ENCODE peak calls at places on chromosomes 4 and X, in four cellular contexts. One of them, this sample, is unnamed.

GRCh38 chr4:140857111-140857510 is 100.9 kb upstream of the TBC1D9 start:
- DNase-seq in stomach: no peak
- DNase-seq in left lung: no peak
- DNase-seq in GM23338: no peak
- DNase-seq in this sample: no peak

GRCh38 chr4:83389037-83389755 is 54.5 kb upstream of the HPSE start:
- DNase-seq in stomach: no peak
- DNase-seq in left lung: no peak
- DNase-seq in GM23338: no peak
- DNase-seq in this sample: no peak

GRCh38 chr4:41375561-41375960 is 118.8 kb downstream of the UCHL1 start:
- DNase-seq in stomach: peak
- DNase-seq in left lung: no peak
- DNase-seq in GM23338: no peak
- DNase-seq in this sample: no peak

GRCh38 chrX:11334165-11334564 is 41.0 kb downstream of the AMELX start:
- DNase-seq in stomach: no peak
- DNase-seq in left lung: no peak
- DNase-seq in GM23338: no peak
- DNase-seq in this sample: no peak

GRCh38 chr4:156390599-156391296 is 437.1 kb upstream of the CTSO start:
- DNase-seq in stomach: no peak
- DNase-seq in left lung: no peak
- DNase-seq in GM23338: no peak
- DNase-seq in this sample: peak

GRCh38 chr4:8260656-8261111 is 8.9 kb upstream of the HTRA3 start:
- DNase-seq in stomach: no peak
- DNase-seq in left lung: peak
- DNase-seq in GM23338: peak
- DNase-seq in this sample: no peak

GRCh38 chr4:140236649-140237160 is 82.7 kb upstream of the MAML3 start:
- DNase-seq in stomach: no peak
- DNase-seq in left lung: no peak
- DNase-seq in GM23338: no peak
- DNase-seq in this sample: no peak

GRCh38 chr4:76377922-76378321 is 43.0 kb downstream of the CCDC158 start:
- DNase-seq in stomach: peak
- DNase-seq in left lung: no peak
- DNase-seq in GM23338: peak
- DNase-seq in this sample: no peak

GRCh38 chr4:622071-622995 is 3.0 kb upstream of the PDE6B start:
- DNase-seq in stomach: no peak
- DNase-seq in left lung: peak
- DNase-seq in GM23338: no peak
- DNase-seq in this sample: no peak

GRCh38 chrX:129939986-129940385 is 34.0 kb downstream of the UTP14A start:
- DNase-seq in stomach: no peak
- DNase-seq in left lung: no peak
- DNase-seq in GM23338: peak
- DNase-seq in this sample: no peak

GRCh38 chr4:41856797-41857196 is 78.4 kb upstream of the TMEM33 start:
- DNase-seq in stomach: no peak
- DNase-seq in left lung: no peak
- DNase-seq in GM23338: no peak
- DNase-seq in this sample: no peak

GRCh38 chr4:7156273-7157139 is 35.8 kb upstream of the SORCS2 start:
- DNase-seq in stomach: no peak
- DNase-seq in left lung: peak
- DNase-seq in GM23338: peak
- DNase-seq in this sample: no peak

GRCh38 chr4:128481752-128482480 is 194.3 kb upstream of the PGRMC2 start:
- DNase-seq in stomach: no peak
- DNase-seq in left lung: no peak
- DNase-seq in GM23338: no peak
- DNase-seq in this sample: no peak

GRCh38 chr4:150078041-150078995 is at the start of gene DCLK2:
- DNase-seq in stomach: peak
- DNase-seq in left lung: peak
- DNase-seq in GM23338: peak
- DNase-seq in this sample: peak

GRCh38 chrX:129930941-129931410 is 25.0 kb downstream of the UTP14A start:
- DNase-seq in stomach: no peak
- DNase-seq in left lung: no peak
- DNase-seq in GM23338: no peak
- DNase-seq in this sample: no peak

GRCh38 chr4:87848622-87849351 is 16.0 kb downstream of the MEPE start:
- DNase-seq in stomach: peak
- DNase-seq in left lung: peak
- DNase-seq in GM23338: peak
- DNase-seq in this sample: peak

GRCh38 chrX:11351375-11352295 is 58.4 kb downstream of the AMELX start:
- DNase-seq in stomach: peak
- DNase-seq in left lung: peak
- DNase-seq in GM23338: no peak
- DNase-seq in this sample: peak

GRCh38 chr4:124542021-124542420 is 170.5 kb downstream of the ANKRD50 start:
- DNase-seq in stomach: no peak
- DNase-seq in left lung: no peak
- DNase-seq in GM23338: no peak
- DNase-seq in this sample: no peak

GRCh38 chrX:150361070-150361776 is 1.9 kb upstream of the MAMLD1 start:
- DNase-seq in stomach: no peak
- DNase-seq in left lung: no peak
- DNase-seq in GM23338: peak
- DNase-seq in this sample: no peak

GRCh38 chr4:43718369-43718768 is 730.2 kb downstream of the KCTD8 start:
- DNase-seq in stomach: no peak
- DNase-seq in left lung: no peak
- DNase-seq in GM23338: no peak
- DNase-seq in this sample: no peak

GRCh38 chr4:158193171-158193749 is 17.0 kb upstream of the TMEM144 start:
- DNase-seq in stomach: no peak
- DNase-seq in left lung: no peak
- DNase-seq in GM23338: peak
- DNase-seq in this sample: no peak

GRCh38 chr4:139595989-139596679 is 40.1 kb upstream of the SETD7 start:
- DNase-seq in stomach: no peak
- DNase-seq in left lung: no peak
- DNase-seq in GM23338: no peak
- DNase-seq in this sample: no peak

GRCh38 chr4:137755033-137755471 is 222.8 kb upstream of the PCDH18 start:
- DNase-seq in stomach: no peak
- DNase-seq in left lung: no peak
- DNase-seq in GM23338: no peak
- DNase-seq in this sample: peak

GRCh38 chr4:140090215-140090731 is 63.7 kb downstream of the MAML3 start:
- DNase-seq in stomach: no peak
- DNase-seq in left lung: no peak
- DNase-seq in GM23338: no peak
- DNase-seq in this sample: no peak

GRCh38 chrX:135327299-135327698 is 18.0 kb downstream of the ETDC start:
- DNase-seq in stomach: no peak
- DNase-seq in left lung: no peak
- DNase-seq in GM23338: no peak
- DNase-seq in this sample: peak

GRCh38 chr4:172515266-172515879 is 653.2 kb upstream of the GALNT7 start:
- DNase-seq in stomach: no peak
- DNase-seq in left lung: no peak
- DNase-seq in GM23338: peak
- DNase-seq in this sample: no peak

GRCh38 chrX:47297874-47298273 is 65.1 kb downstream of the USP11 start:
- DNase-seq in stomach: peak
- DNase-seq in left lung: no peak
- DNase-seq in GM23338: no peak
- DNase-seq in this sample: no peak

GRCh38 chr4:97104006-97104405 is 1039.3 kb downstream of the STPG2 start:
- DNase-seq in stomach: no peak
- DNase-seq in left lung: no peak
- DNase-seq in GM23338: no peak
- DNase-seq in this sample: no peak

GRCh38 chrX:16472345-16472744 is 177.6 kb upstream of the S100G start:
- DNase-seq in stomach: no peak
- DNase-seq in left lung: no peak
- DNase-seq in GM23338: no peak
- DNase-seq in this sample: no peak

GRCh38 chr4:146582864-146583263 is 55.8 kb upstream of the POU4F2 start:
- DNase-seq in stomach: no peak
- DNase-seq in left lung: no peak
- DNase-seq in GM23338: peak
- DNase-seq in this sample: no peak

GRCh38 chr4:41216294-41217019 is 2.1 kb upstream of the APBB2 start:
- DNase-seq in stomach: peak
- DNase-seq in left lung: peak
- DNase-seq in GM23338: peak
- DNase-seq in this sample: no peak

GRCh38 chr4:80321341-80321740 is 14.2 kb upstream of the CFAP299 start:
- DNase-seq in stomach: no peak
- DNase-seq in left lung: no peak
- DNase-seq in GM23338: no peak
- DNase-seq in this sample: no peak

GRCh38 chrX:9558615-9559014 is 93.8 kb downstream of the TBL1X start:
- DNase-seq in stomach: no peak
- DNase-seq in left lung: no peak
- DNase-seq in GM23338: no peak
- DNase-seq in this sample: no peak

GRCh38 chr4:76902233-76902890 is 4.4 kb upstream of the SOWAHB start:
- DNase-seq in stomach: no peak
- DNase-seq in left lung: no peak
- DNase-seq in GM23338: no peak
- DNase-seq in this sample: no peak

GRCh38 chr4:149980941-149981340 is 97.3 kb upstream of the DCLK2 start:
- DNase-seq in stomach: peak
- DNase-seq in left lung: no peak
- DNase-seq in GM23338: peak
- DNase-seq in this sample: no peak

GRCh38 chr4:182770259-182770968 is 146.8 kb downstream of the DCTD start:
- DNase-seq in stomach: no peak
- DNase-seq in left lung: peak
- DNase-seq in GM23338: no peak
- DNase-seq in this sample: no peak

GRCh38 chr4:57119054-57119651 is 9.0 kb upstream of the IGFBP7 start:
- DNase-seq in stomach: no peak
- DNase-seq in left lung: peak
- DNase-seq in GM23338: no peak
- DNase-seq in this sample: peak

GRCh38 chr4:18686338-18687039 is 664.9 kb upstream of the LCORL start:
- DNase-seq in stomach: no peak
- DNase-seq in left lung: no peak
- DNase-seq in GM23338: no peak
- DNase-seq in this sample: no peak

DNA sequence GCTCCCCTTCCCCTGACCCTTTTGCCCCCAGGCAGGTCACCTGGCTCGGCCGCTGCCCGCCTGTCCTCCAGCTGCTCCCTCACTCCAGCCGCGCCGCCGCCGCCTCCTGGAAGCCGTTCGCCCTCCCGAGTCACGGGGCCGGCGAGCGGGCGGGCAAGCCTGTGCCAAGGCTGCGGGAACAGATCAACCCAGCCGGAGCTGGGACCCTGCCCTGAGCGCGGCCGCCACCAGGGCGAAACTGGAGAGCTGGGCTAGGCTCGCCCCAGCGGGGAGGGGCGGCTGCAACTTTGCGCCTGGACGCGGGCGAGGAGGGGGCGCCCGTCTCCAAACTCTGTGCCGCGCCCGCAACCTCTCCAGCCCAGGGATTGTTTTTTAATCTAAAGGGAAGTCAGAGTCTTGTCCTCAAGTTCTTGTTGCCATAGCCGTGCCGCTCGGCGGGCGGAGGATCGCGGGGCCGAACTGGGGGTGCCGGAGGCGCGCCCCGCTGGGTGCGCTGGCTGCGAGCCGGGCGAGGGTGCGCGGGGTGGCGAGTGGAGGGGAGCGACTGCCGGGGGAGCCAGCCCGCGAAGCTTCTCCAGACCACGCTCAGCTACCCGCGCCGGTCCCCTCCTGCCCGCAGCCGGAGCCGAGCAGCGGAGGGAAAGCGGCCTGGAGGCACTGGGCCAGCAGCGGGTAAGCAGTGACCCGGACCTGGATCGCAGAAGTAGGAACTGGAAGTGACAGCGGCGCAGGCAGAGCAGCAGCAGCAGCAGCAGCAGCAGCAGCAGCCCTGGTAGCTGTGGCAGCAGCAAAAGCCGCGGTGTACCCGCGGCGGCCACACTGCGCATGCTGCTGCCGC is 13.4 kb downstream of the ARHGEF6 start:
- DNase-seq in stomach: peak
- DNase-seq in left lung: peak
- DNase-seq in GM23338: peak
- DNase-seq in this sample: no peak
- TF ChIP-seq CTCF in stomach: no peak
- TF ChIP-seq CTCF in left lung: peak
- TF ChIP-seq CTCF in GM23338: no peak
- TF ChIP-seq CTCF in this sample: peak

GRCh38 chr4:165332502-165332901 is 5.0 kb downstream of the MSMO1 start:
- DNase-seq in stomach: no peak
- DNase-seq in left lung: no peak
- DNase-seq in GM23338: no peak
- DNase-seq in this sample: no peak
- H3K4me3 ChIP-seq in stomach: no peak
- H3K4me3 ChIP-seq in left lung: no peak
- H3K4me3 ChIP-seq in GM23338: peak
- H3K4me3 ChIP-seq in this sample: no peak

GRCh38 chr4:176924238-176924637 is 131.5 kb upstream of the VEGFC start:
- DNase-seq in stomach: no peak
- DNase-seq in left lung: no peak
- DNase-seq in GM23338: no peak
- DNase-seq in this sample: no peak

GRCh38 chr4:176919631-176920030 is 126.9 kb upstream of the VEGFC start:
- DNase-seq in stomach: no peak
- DNase-seq in left lung: no peak
- DNase-seq in GM23338: no peak
- DNase-seq in this sample: no peak

GRCh38 chr4:176921256-176921655 is 128.5 kb upstream of the VEGFC start:
- DNase-seq in stomach: no peak
- DNase-seq in left lung: no peak
- DNase-seq in GM23338: no peak
- DNase-seq in this sample: no peak

GRCh38 chr4:176925962-176926361 is 133.2 kb upstream of the VEGFC start:
- DNase-seq in stomach: no peak
- DNase-seq in left lung: no peak
- DNase-seq in GM23338: no peak
- DNase-seq in this sample: no peak

GRCh38 chr4:176920694-176921093 is 128.0 kb upstream of the VEGFC start:
- DNase-seq in stomach: no peak
- DNase-seq in left lung: no peak
- DNase-seq in GM23338: no peak
- DNase-seq in this sample: no peak
- TF ChIP-seq CTCF in stomach: no peak
- TF ChIP-seq CTCF in left lung: no peak
- TF ChIP-seq CTCF in GM23338: no peak
- TF ChIP-seq CTCF in this sample: no peak

DNA sequence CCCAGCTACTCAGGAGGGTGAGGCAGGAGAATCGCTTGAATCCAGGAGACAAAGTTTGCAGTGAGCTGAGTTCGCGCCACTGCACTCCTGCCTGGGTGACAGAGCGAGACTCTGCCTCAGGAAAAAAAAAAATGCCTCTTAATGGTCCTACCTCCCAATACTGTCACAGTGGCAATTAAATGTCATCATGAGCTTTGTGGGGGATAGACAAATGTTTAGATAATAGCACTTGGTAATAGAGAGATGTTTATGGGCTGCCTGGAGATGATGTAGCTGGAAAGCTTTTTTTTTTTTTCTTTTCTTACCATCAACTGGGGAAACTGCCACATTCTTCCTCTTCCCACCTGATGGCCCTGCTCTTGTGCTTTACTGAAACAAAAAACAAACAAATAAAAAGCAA is 33.1 kb downstream of the GRK4 start:
- DNase-seq in stomach: no peak
- DNase-seq in left lung: no peak
- DNase-seq in GM23338: no peak
- DNase-seq in this sample: no peak
- H3K4me3 ChIP-seq in stomach: no peak
- H3K4me3 ChIP-seq in left lung: no peak
- H3K4me3 ChIP-seq in GM23338: no peak
- H3K4me3 ChIP-seq in this sample: no peak

This sample was measured in AG09309.